ENCODE peak calls at places on chromosomes 12 and 14, in five cellular contexts. I is lower leg skin, O is OCI-LY7, D is heart right ventricle, H is PC-3. T is an unnamed sample.

GRCh38 chr12:116880213-116880816 is 926 bp downstream of the HRK start:
- DNase-seq in I (no peak), H (no peak), D (no peak), O (no peak), T (no peak)

GRCh38 chr14:105871590-105871989 is 345.2 kb downstream of the TMEM121 start:
- DNase-seq in O (no peak), I (no peak), H (no peak), D (no peak), T (no peak)

GRCh38 chr12:116123511-116124258 is 153.8 kb downstream of the MED13L start:
- DNase-seq in O (peak; percentile 19), I (no peak), H (peak; percentile 76), D (peak; percentile 21), T (no peak)

GRCh38 chr14:68627050-68627867 is 165.6 kb downstream of the ZFP36L1 start:
- DNase-seq in H (no peak), D (peak; percentile 51), O (no peak), I (peak; percentile 81), T (peak; percentile 43)

GRCh38 chr12:62482769-62483168 is 16.1 kb downstream of the MON2 start:
- DNase-seq in I (no peak), H (no peak), O (no peak), D (no peak), T (no peak)

GRCh38 chr12:28456934-28457710 is 266.9 kb downstream of the CCDC91 start:
- DNase-seq in H (no peak), O (no peak), D (no peak), I (no peak), T (no peak)

GRCh38 chr12:124586756-124587155 is 19.3 kb upstream of the NCOR2 start:
- DNase-seq in D (no peak), H (peak; percentile 32), I (no peak), O (no peak), T (no peak)

GRCh38 chr14:101857226-101857625 is 95.7 kb downstream of the PPP2R5C start:
- DNase-seq in D (no peak), H (peak; percentile 17), O (no peak), I (no peak), T (no peak)

GRCh38 chr12:1619599-1619998 is 9.4 kb upstream of the WNT5B start:
- DNase-seq in I (peak; percentile 91), H (no peak), O (no peak), D (no peak), T (no peak)

GRCh38 chr14:86015916-86016315 is 486.0 kb downstream of the FLRT2 start:
- DNase-seq in H (peak; percentile 8), I (no peak), O (no peak), D (no peak), T (no peak)

GRCh38 chr14:64244279-64244678 is 49.9 kb downstream of the ESR2 start:
- DNase-seq in H (no peak), I (no peak), O (no peak), D (peak; percentile 44), T (no peak)

GRCh38 chr14:26730929-26731618 is 133.2 kb upstream of the NOVA1 start:
- DNase-seq in D (no peak), O (peak; percentile 0), H (peak; percentile 41), I (no peak), T (no peak)

DNA sequence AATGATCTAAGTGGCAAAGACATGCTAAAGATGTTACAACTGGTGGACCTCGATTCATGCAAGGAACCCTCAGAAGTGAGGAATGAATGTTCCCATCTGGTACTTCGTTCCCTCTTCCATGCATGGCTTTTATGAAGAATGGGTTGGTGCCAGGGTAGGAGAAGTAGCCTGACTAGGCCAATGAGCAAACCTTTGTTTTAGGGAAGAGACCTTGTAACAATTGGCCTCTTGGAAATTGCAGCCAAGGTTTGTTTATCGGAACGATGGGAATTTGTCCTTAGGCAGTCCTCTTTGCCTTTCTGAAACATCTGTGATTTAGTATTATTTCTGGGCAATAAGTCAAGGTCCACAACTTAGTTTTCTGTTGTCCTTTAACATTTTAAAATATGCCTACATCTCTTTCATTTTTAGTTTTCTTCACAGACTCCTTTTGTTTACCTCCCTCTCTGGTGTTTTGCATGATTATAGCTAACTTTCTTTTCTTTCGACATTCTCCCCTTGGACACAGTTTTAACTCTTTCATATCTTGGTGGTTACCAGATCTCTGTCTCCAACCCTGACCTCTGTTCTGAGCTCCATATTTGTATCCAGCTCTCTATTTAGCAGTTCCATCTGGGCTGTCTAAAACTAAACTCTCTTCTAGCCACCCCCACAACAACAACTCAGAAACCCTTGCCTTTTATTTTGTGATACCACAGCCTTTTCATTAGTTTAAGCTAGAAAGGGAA is 70.0 kb downstream of the DIP2B start:
- DNase-seq in I (no peak), D (no peak), H (no peak), O (no peak), T (no peak)
- H3K4me3 ChIP-seq in I (no peak overlapping the region), D (no peak overlapping the region), H (no peak overlapping the region), O (no peak overlapping the region), T (no peak overlapping the region)

DNA sequence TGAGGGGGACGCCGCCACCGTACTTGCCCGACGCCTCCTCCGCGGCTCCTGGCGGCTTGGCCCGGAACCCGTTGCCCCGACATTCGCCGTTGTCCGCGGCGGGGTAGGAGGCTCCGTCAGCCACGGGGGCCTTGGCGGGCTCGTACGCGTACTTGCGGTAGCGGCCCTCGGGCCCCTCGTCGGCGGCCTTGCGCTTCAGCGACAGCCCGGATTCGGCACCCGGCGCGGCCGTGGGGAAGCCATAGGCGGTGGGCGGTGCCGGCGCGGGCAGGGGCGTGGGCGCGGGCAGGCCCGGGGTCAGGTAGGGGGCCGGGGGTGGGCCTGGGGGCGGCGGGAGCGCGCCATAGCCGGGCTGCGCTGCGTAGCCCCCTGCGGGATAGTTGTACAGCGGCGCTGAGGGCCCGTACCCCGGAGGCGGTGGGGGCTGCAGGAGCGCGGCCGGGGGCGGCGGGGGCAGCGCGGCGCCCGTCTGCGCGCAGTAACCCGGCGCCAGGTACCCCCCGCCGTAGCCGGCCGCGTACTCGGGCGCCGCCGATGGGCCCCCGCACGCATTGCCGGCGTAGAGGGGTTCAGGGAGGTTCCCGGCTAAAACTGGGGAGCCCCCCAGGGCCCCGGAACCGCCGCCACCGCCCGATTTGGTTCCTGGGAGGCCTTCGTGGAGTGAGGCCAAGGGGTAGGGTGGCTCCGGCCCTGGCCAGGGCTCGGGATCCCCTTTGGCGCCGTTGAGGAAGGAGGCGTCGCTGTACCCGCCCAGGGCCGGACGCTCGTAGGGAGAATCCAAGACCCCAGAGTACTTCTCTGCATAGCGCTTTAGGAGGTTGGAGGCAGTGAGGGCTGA is 26.9 kb downstream of the FIGNL2 start:
- DNase-seq in O (no peak), I (no peak), D (no peak), H (no peak), T (no peak)
- H3K4me3 ChIP-seq in O (no peak overlapping the region), I (no peak overlapping the region), D (peak overlapping the region; percentile 55), H (peak overlapping the region; percentile 88), T (peak overlapping the region; percentile 63)

DNA sequence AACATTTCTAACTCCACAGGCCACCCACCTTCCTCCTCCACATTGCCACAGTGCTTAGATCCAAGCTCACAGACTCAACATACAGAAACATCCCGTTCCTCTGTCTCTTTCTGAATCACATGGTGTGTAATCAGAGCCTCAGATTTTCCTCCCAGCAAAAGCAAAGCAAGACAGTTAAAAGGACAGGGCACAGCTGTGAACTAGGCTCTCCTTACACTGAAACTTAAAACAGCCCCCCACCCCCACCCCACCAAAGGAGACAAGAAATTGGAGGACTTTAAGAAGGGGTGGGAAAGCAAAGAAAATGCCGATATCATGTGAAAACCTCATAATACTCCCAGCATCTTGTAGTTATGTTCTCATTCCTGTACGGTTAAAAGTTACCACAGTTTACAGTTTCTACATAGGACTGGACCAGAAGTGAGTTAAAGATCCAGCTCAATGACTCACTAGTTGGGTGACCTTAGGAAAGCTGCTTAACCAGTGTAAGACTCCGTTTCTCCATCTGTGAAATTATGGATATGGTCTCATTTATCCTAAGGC is 4.8 kb downstream of the YBX3 start:
- DNase-seq in H (peak; percentile 44), I (no peak), O (no peak), D (no peak), T (no peak)
- H3K4me3 ChIP-seq in H (peak overlapping the region; percentile 98), I (no peak overlapping the region), O (no peak overlapping the region), D (no peak overlapping the region), T (peak overlapping the region; percentile 17)

GRCh38 chr12:47758584-47758833 is 171 bp downstream of the RAPGEF3 start:
- DNase-seq in D (no peak), O (no peak), I (no peak), H (no peak), T (no peak)

GRCh38 chr12:47758834-47759690 is at the start of gene RAPGEF3:
- DNase-seq in D (peak; percentile 89), I (peak; percentile 97), O (peak; percentile 78), H (peak; percentile 87), T (peak; percentile 66)

GRCh38 chr12:47757840-47758583 is 668 bp downstream of the RAPGEF3 start:
- DNase-seq in O (no peak), H (no peak), I (peak; percentile 87), D (no peak), T (no peak)

GRCh38 chr12:47755655-47756562 is 2.8 kb downstream of the RAPGEF3 start:
- DNase-seq in H (no peak), I (peak; percentile 88), D (no peak), O (no peak), T (no peak)

DNA sequence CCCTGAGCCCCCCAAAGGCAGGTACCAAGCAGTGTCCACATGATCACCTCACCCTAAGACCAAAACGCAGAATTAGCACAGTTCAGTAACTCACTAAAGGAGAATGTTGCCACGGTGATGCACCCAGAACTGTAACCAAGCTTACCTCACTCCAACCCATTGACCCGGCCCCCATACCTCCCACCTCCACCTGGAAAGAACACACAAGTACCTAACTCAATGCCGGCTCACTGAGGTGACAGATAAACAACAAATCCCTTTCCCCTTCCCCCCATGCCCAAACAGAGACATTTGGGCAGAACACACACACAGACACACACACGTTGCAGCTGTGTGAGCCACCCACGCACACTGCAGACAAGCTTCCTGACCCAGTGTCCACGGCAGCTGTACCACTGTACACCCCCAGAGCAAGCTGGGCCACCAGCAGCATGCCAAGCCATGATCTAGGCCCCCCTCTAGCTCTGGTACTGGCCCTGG is 1.3 kb downstream of the RAPGEF3 start:
- DNase-seq in O (no peak), H (no peak), I (no peak), D (no peak), T (no peak)
- H3K4me3 ChIP-seq in O (no peak overlapping the region), H (no peak overlapping the region), I (no peak overlapping the region), D (peak overlapping the region; percentile 71), T (peak overlapping the region; percentile 84)

GRCh38 chr14:92932448-92933395 is 9.8 kb downstream of the CHGA start:
- DNase-seq in D (no peak), O (no peak), I (no peak), H (no peak), T (no peak)
- H3K4me3 ChIP-seq in D (no peak overlapping the region), O (no peak overlapping the region), I (no peak overlapping the region), H (no peak overlapping the region), T (no peak overlapping the region)

GRCh38 chr14:69643430-69644200 is 32.2 kb downstream of the SUSD6 start:
- DNase-seq in D (peak; percentile 53), H (peak; percentile 99), I (peak; percentile 89), O (no peak), T (no peak)
- H3K4me3 ChIP-seq in D (no peak overlapping the region), H (peak overlapping the region; percentile 24), I (no peak overlapping the region), O (no peak overlapping the region), T (no peak overlapping the region)

GRCh38 chr12:53996886-53997217 is 3.1 kb upstream of the HOXC9 start:
- DNase-seq in H (no peak), D (no peak), I (no peak), O (no peak), T (no peak)
- H3K4me3 ChIP-seq in H (no peak overlapping the region), D (no peak overlapping the region), I (no peak overlapping the region), O (no peak overlapping the region), T (no peak overlapping the region)